ENCODE peak calls at places on chromosome 15, in nine cellular contexts. One of them, this sample, is unnamed.

GRCh38 chr15:90915808-90916440 is 12.8 kb downstream of the MAN2A2 start:
- DNase-seq in iPS DF 19.7: no peak
- DNase-seq in amygdala: no peak
- DNase-seq in kidney tubule cell: no peak
- DNase-seq in effector CD4-positive, alpha-beta T cell: no peak
- DNase-seq in activated T-helper 1 cell treated with anti-CD3 and anti-CD28 coated beads, Interleukin-2, amount 50 U/mL, for 16 hours: no peak
- DNase-seq in activated CD4-positive, alpha-beta T cell treated with anti-CD3 and anti-CD28 coated beads, Interleukin-2, amount 50 U/mL, for 1 hour: no peak
- DNase-seq in SW 1271: no peak
- DNase-seq in NCI-H1048: no peak
- DNase-seq in this sample: no peak

GRCh38 chr15:36642311-36642710 is 62.9 kb downstream of the CDIN1 start:
- DNase-seq in iPS DF 19.7: no peak
- DNase-seq in amygdala: no peak
- DNase-seq in kidney tubule cell: no peak
- DNase-seq in effector CD4-positive, alpha-beta T cell: no peak
- DNase-seq in activated T-helper 1 cell treated with anti-CD3 and anti-CD28 coated beads, Interleukin-2, amount 50 U/mL, for 16 hours: no peak
- DNase-seq in activated CD4-positive, alpha-beta T cell treated with anti-CD3 and anti-CD28 coated beads, Interleukin-2, amount 50 U/mL, for 1 hour: no peak
- DNase-seq in SW 1271: no peak
- DNase-seq in NCI-H1048: no peak
- DNase-seq in this sample: no peak

GRCh38 chr15:51322622-51323296 is 15.6 kb downstream of the CYP19A1 start:
- DNase-seq in iPS DF 19.7: no peak
- DNase-seq in amygdala: no peak
- DNase-seq in kidney tubule cell: no peak
- DNase-seq in effector CD4-positive, alpha-beta T cell: no peak
- DNase-seq in activated T-helper 1 cell treated with anti-CD3 and anti-CD28 coated beads, Interleukin-2, amount 50 U/mL, for 16 hours: no peak
- DNase-seq in activated CD4-positive, alpha-beta T cell treated with anti-CD3 and anti-CD28 coated beads, Interleukin-2, amount 50 U/mL, for 1 hour: no peak
- DNase-seq in SW 1271: no peak
- DNase-seq in NCI-H1048: no peak
- DNase-seq in this sample: no peak

GRCh38 chr15:36877294-36877693 is 223.1 kb downstream of the MEIS2 start:
- DNase-seq in iPS DF 19.7: no peak
- DNase-seq in amygdala: no peak
- DNase-seq in kidney tubule cell: no peak
- DNase-seq in effector CD4-positive, alpha-beta T cell: no peak
- DNase-seq in activated T-helper 1 cell treated with anti-CD3 and anti-CD28 coated beads, Interleukin-2, amount 50 U/mL, for 16 hours: no peak
- DNase-seq in activated CD4-positive, alpha-beta T cell treated with anti-CD3 and anti-CD28 coated beads, Interleukin-2, amount 50 U/mL, for 1 hour: no peak
- DNase-seq in SW 1271: no peak
- DNase-seq in NCI-H1048: no peak
- DNase-seq in this sample: no peak

GRCh38 chr15:73965094-73965729 is 26.9 kb downstream of the STOML1 start:
- DNase-seq in iPS DF 19.7: peak; percentile 25
- DNase-seq in amygdala: no peak
- DNase-seq in kidney tubule cell: no peak
- DNase-seq in effector CD4-positive, alpha-beta T cell: no peak
- DNase-seq in activated T-helper 1 cell treated with anti-CD3 and anti-CD28 coated beads, Interleukin-2, amount 50 U/mL, for 16 hours: no peak
- DNase-seq in activated CD4-positive, alpha-beta T cell treated with anti-CD3 and anti-CD28 coated beads, Interleukin-2, amount 50 U/mL, for 1 hour: no peak
- DNase-seq in SW 1271: no peak
- DNase-seq in NCI-H1048: no peak
- DNase-seq in this sample: no peak

GRCh38 chr15:58585668-58586461 is 154.1 kb downstream of the LIPC start:
- DNase-seq in iPS DF 19.7: no peak
- DNase-seq in amygdala: no peak
- DNase-seq in kidney tubule cell: peak; percentile 21
- DNase-seq in effector CD4-positive, alpha-beta T cell: no peak
- DNase-seq in activated T-helper 1 cell treated with anti-CD3 and anti-CD28 coated beads, Interleukin-2, amount 50 U/mL, for 16 hours: no peak
- DNase-seq in activated CD4-positive, alpha-beta T cell treated with anti-CD3 and anti-CD28 coated beads, Interleukin-2, amount 50 U/mL, for 1 hour: no peak
- DNase-seq in SW 1271: no peak
- DNase-seq in NCI-H1048: no peak
- DNase-seq in this sample: peak; percentile 59

GRCh38 chr15:88651293-88651692 is 12.5 kb downstream of the ISG20 start:
- DNase-seq in iPS DF 19.7: no peak
- DNase-seq in amygdala: no peak
- DNase-seq in kidney tubule cell: no peak
- DNase-seq in effector CD4-positive, alpha-beta T cell: no peak
- DNase-seq in activated T-helper 1 cell treated with anti-CD3 and anti-CD28 coated beads, Interleukin-2, amount 50 U/mL, for 16 hours: no peak
- DNase-seq in activated CD4-positive, alpha-beta T cell treated with anti-CD3 and anti-CD28 coated beads, Interleukin-2, amount 50 U/mL, for 1 hour: no peak
- DNase-seq in SW 1271: no peak
- DNase-seq in NCI-H1048: no peak
- DNase-seq in this sample: no peak

GRCh38 chr15:93030430-93031102 is 58.4 kb downstream of the RGMA start:
- DNase-seq in iPS DF 19.7: no peak
- DNase-seq in amygdala: peak; percentile 60
- DNase-seq in kidney tubule cell: peak; percentile 61
- DNase-seq in effector CD4-positive, alpha-beta T cell: peak; percentile 55
- DNase-seq in activated T-helper 1 cell treated with anti-CD3 and anti-CD28 coated beads, Interleukin-2, amount 50 U/mL, for 16 hours: peak; percentile 41
- DNase-seq in activated CD4-positive, alpha-beta T cell treated with anti-CD3 and anti-CD28 coated beads, Interleukin-2, amount 50 U/mL, for 1 hour: peak; percentile 65
- DNase-seq in SW 1271: peak; percentile 33
- DNase-seq in NCI-H1048: peak; percentile 19
- DNase-seq in this sample: peak; percentile 7

GRCh38 chr15:33580526-33580925 is 269.8 kb downstream of the RYR3 start:
- DNase-seq in iPS DF 19.7: no peak
- DNase-seq in amygdala: no peak
- DNase-seq in kidney tubule cell: peak; percentile 42
- DNase-seq in effector CD4-positive, alpha-beta T cell: no peak
- DNase-seq in activated T-helper 1 cell treated with anti-CD3 and anti-CD28 coated beads, Interleukin-2, amount 50 U/mL, for 16 hours: no peak
- DNase-seq in activated CD4-positive, alpha-beta T cell treated with anti-CD3 and anti-CD28 coated beads, Interleukin-2, amount 50 U/mL, for 1 hour: no peak
- DNase-seq in SW 1271: no peak
- DNase-seq in NCI-H1048: no peak
- DNase-seq in this sample: no peak

GRCh38 chr15:52050416-52050815 is 31.4 kb downstream of the MAPK6 start:
- DNase-seq in iPS DF 19.7: no peak
- DNase-seq in amygdala: no peak
- DNase-seq in kidney tubule cell: peak; percentile 55
- DNase-seq in effector CD4-positive, alpha-beta T cell: no peak
- DNase-seq in activated T-helper 1 cell treated with anti-CD3 and anti-CD28 coated beads, Interleukin-2, amount 50 U/mL, for 16 hours: no peak
- DNase-seq in activated CD4-positive, alpha-beta T cell treated with anti-CD3 and anti-CD28 coated beads, Interleukin-2, amount 50 U/mL, for 1 hour: no peak
- DNase-seq in SW 1271: no peak
- DNase-seq in NCI-H1048: no peak
- DNase-seq in this sample: no peak

GRCh38 chr15:57306305-57306943 is 69.9 kb upstream of the CGNL1 start:
- DNase-seq in iPS DF 19.7: no peak
- DNase-seq in amygdala: peak; percentile 49
- DNase-seq in kidney tubule cell: peak; percentile 75
- DNase-seq in effector CD4-positive, alpha-beta T cell: peak; percentile 78
- DNase-seq in activated T-helper 1 cell treated with anti-CD3 and anti-CD28 coated beads, Interleukin-2, amount 50 U/mL, for 16 hours: peak; percentile 75
- DNase-seq in activated CD4-positive, alpha-beta T cell treated with anti-CD3 and anti-CD28 coated beads, Interleukin-2, amount 50 U/mL, for 1 hour: peak; percentile 83
- DNase-seq in SW 1271: no peak
- DNase-seq in NCI-H1048: peak; percentile 14
- DNase-seq in this sample: no peak

GRCh38 chr15:74754593-74755215 is 6.1 kb downstream of the CYP1A2 start:
- DNase-seq in iPS DF 19.7: no peak
- DNase-seq in amygdala: no peak
- DNase-seq in kidney tubule cell: no peak
- DNase-seq in effector CD4-positive, alpha-beta T cell: no peak
- DNase-seq in activated T-helper 1 cell treated with anti-CD3 and anti-CD28 coated beads, Interleukin-2, amount 50 U/mL, for 16 hours: no peak
- DNase-seq in activated CD4-positive, alpha-beta T cell treated with anti-CD3 and anti-CD28 coated beads, Interleukin-2, amount 50 U/mL, for 1 hour: no peak
- DNase-seq in SW 1271: no peak
- DNase-seq in NCI-H1048: no peak
- DNase-seq in this sample: no peak

GRCh38 chr15:95227235-95227634 is 995.9 kb downstream of the MCTP2 start:
- DNase-seq in iPS DF 19.7: no peak
- DNase-seq in amygdala: no peak
- DNase-seq in kidney tubule cell: no peak
- DNase-seq in effector CD4-positive, alpha-beta T cell: no peak
- DNase-seq in activated T-helper 1 cell treated with anti-CD3 and anti-CD28 coated beads, Interleukin-2, amount 50 U/mL, for 16 hours: no peak
- DNase-seq in activated CD4-positive, alpha-beta T cell treated with anti-CD3 and anti-CD28 coated beads, Interleukin-2, amount 50 U/mL, for 1 hour: no peak
- DNase-seq in SW 1271: no peak
- DNase-seq in NCI-H1048: no peak
- DNase-seq in this sample: no peak

GRCh38 chr15:52011711-52012144 is 7.3 kb upstream of the MAPK6 start:
- DNase-seq in iPS DF 19.7: no peak
- DNase-seq in amygdala: no peak
- DNase-seq in kidney tubule cell: no peak
- DNase-seq in effector CD4-positive, alpha-beta T cell: no peak
- DNase-seq in activated T-helper 1 cell treated with anti-CD3 and anti-CD28 coated beads, Interleukin-2, amount 50 U/mL, for 16 hours: no peak
- DNase-seq in activated CD4-positive, alpha-beta T cell treated with anti-CD3 and anti-CD28 coated beads, Interleukin-2, amount 50 U/mL, for 1 hour: no peak
- DNase-seq in SW 1271: no peak
- DNase-seq in NCI-H1048: no peak
- DNase-seq in this sample: no peak

GRCh38 chr15:62847900-62848489 is 194.6 kb upstream of the TPM1 start:
- DNase-seq in iPS DF 19.7: peak; percentile 68
- DNase-seq in amygdala: peak; percentile 43
- DNase-seq in kidney tubule cell: peak; percentile 83
- DNase-seq in effector CD4-positive, alpha-beta T cell: peak; percentile 6
- DNase-seq in activated T-helper 1 cell treated with anti-CD3 and anti-CD28 coated beads, Interleukin-2, amount 50 U/mL, for 16 hours: no peak
- DNase-seq in activated CD4-positive, alpha-beta T cell treated with anti-CD3 and anti-CD28 coated beads, Interleukin-2, amount 50 U/mL, for 1 hour: peak; percentile 16
- DNase-seq in SW 1271: no peak
- DNase-seq in NCI-H1048: peak; percentile 22
- DNase-seq in this sample: no peak

GRCh38 chr15:33547876-33548275 is 237.1 kb downstream of the RYR3 start:
- DNase-seq in iPS DF 19.7: peak; percentile 68
- DNase-seq in amygdala: peak; percentile 5
- DNase-seq in kidney tubule cell: peak; percentile 61
- DNase-seq in effector CD4-positive, alpha-beta T cell: no peak
- DNase-seq in activated T-helper 1 cell treated with anti-CD3 and anti-CD28 coated beads, Interleukin-2, amount 50 U/mL, for 16 hours: no peak
- DNase-seq in activated CD4-positive, alpha-beta T cell treated with anti-CD3 and anti-CD28 coated beads, Interleukin-2, amount 50 U/mL, for 1 hour: no peak
- DNase-seq in SW 1271: no peak
- DNase-seq in NCI-H1048: peak; percentile 0
- DNase-seq in this sample: no peak

GRCh38 chr15:96418146-96418545 is 87.6 kb downstream of the NR2F2 start:
- DNase-seq in iPS DF 19.7: no peak
- DNase-seq in amygdala: no peak
- DNase-seq in kidney tubule cell: peak; percentile 93
- DNase-seq in effector CD4-positive, alpha-beta T cell: no peak
- DNase-seq in activated T-helper 1 cell treated with anti-CD3 and anti-CD28 coated beads, Interleukin-2, amount 50 U/mL, for 16 hours: no peak
- DNase-seq in activated CD4-positive, alpha-beta T cell treated with anti-CD3 and anti-CD28 coated beads, Interleukin-2, amount 50 U/mL, for 1 hour: no peak
- DNase-seq in SW 1271: no peak
- DNase-seq in NCI-H1048: no peak
- DNase-seq in this sample: no peak

GRCh38 chr15:95267476-95267875 is 1036.1 kb downstream of the MCTP2 start:
- DNase-seq in iPS DF 19.7: no peak
- DNase-seq in amygdala: no peak
- DNase-seq in kidney tubule cell: peak; percentile 34
- DNase-seq in effector CD4-positive, alpha-beta T cell: no peak
- DNase-seq in activated T-helper 1 cell treated with anti-CD3 and anti-CD28 coated beads, Interleukin-2, amount 50 U/mL, for 16 hours: no peak
- DNase-seq in activated CD4-positive, alpha-beta T cell treated with anti-CD3 and anti-CD28 coated beads, Interleukin-2, amount 50 U/mL, for 1 hour: no peak
- DNase-seq in SW 1271: no peak
- DNase-seq in NCI-H1048: no peak
- DNase-seq in this sample: no peak

GRCh38 chr15:99435138-99435695 is 130.6 kb upstream of the MEF2A start:
- DNase-seq in iPS DF 19.7: no peak
- DNase-seq in amygdala: no peak
- DNase-seq in kidney tubule cell: peak; percentile 67
- DNase-seq in effector CD4-positive, alpha-beta T cell: no peak
- DNase-seq in activated T-helper 1 cell treated with anti-CD3 and anti-CD28 coated beads, Interleukin-2, amount 50 U/mL, for 16 hours: no peak
- DNase-seq in activated CD4-positive, alpha-beta T cell treated with anti-CD3 and anti-CD28 coated beads, Interleukin-2, amount 50 U/mL, for 1 hour: no peak
- DNase-seq in SW 1271: no peak
- DNase-seq in NCI-H1048: no peak
- DNase-seq in this sample: no peak

GRCh38 chr15:99450896-99451358 is 114.9 kb upstream of the MEF2A start:
- DNase-seq in iPS DF 19.7: no peak
- DNase-seq in amygdala: no peak
- DNase-seq in kidney tubule cell: peak; percentile 65
- DNase-seq in effector CD4-positive, alpha-beta T cell: no peak
- DNase-seq in activated T-helper 1 cell treated with anti-CD3 and anti-CD28 coated beads, Interleukin-2, amount 50 U/mL, for 16 hours: peak; percentile 28
- DNase-seq in activated CD4-positive, alpha-beta T cell treated with anti-CD3 and anti-CD28 coated beads, Interleukin-2, amount 50 U/mL, for 1 hour: peak; percentile 63
- DNase-seq in SW 1271: no peak
- DNase-seq in NCI-H1048: no peak
- DNase-seq in this sample: no peak

This sample was measured in GM12878.